ENCODE peak calls at places on chromosomes 6 and 20, in nine cellular contexts. C is A549, V is sigmoid colon, L is adrenal gland, I is transverse colon, P is suprapubic skin, O is uterus, M is tibial nerve, Y is ovary. Q is an unnamed sample.

GRCh38 chr6:148112851-148113319 is 229.8 kb upstream of the SASH1 start:
- DNase-seq in V (no peak), M (no peak), L (peak; percentile 43), C (no peak), I (no peak), O (no peak), Y (no peak), P (no peak), Q (no peak)

GRCh38 chr6:51594981-51595380 is 492.4 kb downstream of the PKHD1 start:
- DNase-seq in Y (no peak), I (no peak), V (no peak), M (no peak), L (no peak), C (no peak), O (no peak), P (no peak), Q (no peak)

GRCh38 chr20:9139106-9139808 is 70.4 kb downstream of the PLCB4 start:
- DNase-seq in Y (no peak), V (no peak), L (peak; percentile 1), M (no peak), I (no peak), P (no peak), O (no peak), C (no peak), Q (no peak)

GRCh38 chr6:79307321-79308036 is 73.0 kb upstream of the HMGN3 start:
- DNase-seq in Y (no peak), C (no peak), V (no peak), M (no peak), I (no peak), P (no peak), O (no peak), L (no peak), Q (no peak)

GRCh38 chr20:60037120-60037499 is 78.9 kb downstream of the CDH26 start:
- DNase-seq in I (no peak), L (no peak), Y (no peak), O (no peak), C (peak; percentile 22), P (no peak), V (no peak), M (no peak), Q (no peak)

GRCh38 chr6:28710466-28711191 is 184.9 kb downstream of the GPX5 start:
- DNase-seq in Y (peak; percentile 53), V (no peak), O (no peak), L (no peak), I (no peak), C (peak; percentile 41), M (no peak), P (no peak), Q (no peak)

GRCh38 chr20:62286493-62287064 is 16.2 kb upstream of the ADRM1 start:
- DNase-seq in I (no peak), V (no peak), C (no peak), L (no peak), P (no peak), Y (no peak), O (no peak), M (no peak), Q (no peak)

GRCh38 chr6:85362652-85363310 is 87.1 kb upstream of the NT5E start:
- DNase-seq in I (no peak), V (no peak), L (no peak), C (no peak), Y (no peak), O (no peak), P (no peak), M (no peak), Q (no peak)

GRCh38 chr6:2221724-2222274 is 23.6 kb downstream of the GMDS start:
- DNase-seq in I (no peak), L (no peak), C (no peak), Y (no peak), M (no peak), P (no peak), V (no peak), O (no peak), Q (no peak)

GRCh38 chr6:2480267-2480966 is 235.0 kb upstream of the GMDS start:
- DNase-seq in I (no peak), L (peak; percentile 12), O (no peak), P (no peak), V (no peak), Y (no peak), C (no peak), M (no peak), Q (no peak)

GRCh38 chr20:31607640-31608255 is 2.7 kb downstream of the ID1 start:
- DNase-seq in L (no peak), M (no peak), O (no peak), V (no peak), P (no peak), Y (no peak), C (peak; percentile 42), I (no peak), Q (no peak)

GRCh38 chr20:48738399-48739304 is 89.1 kb downstream of the PREX1 start:
- DNase-seq in V (peak; percentile 25), I (no peak), L (no peak), C (no peak), P (no peak), Y (no peak), M (no peak), O (no peak), Q (no peak)

GRCh38 chr6:127415096-127415495 is 44.1 kb downstream of the KIAA0408 start:
- DNase-seq in M (no peak), L (no peak), P (no peak), V (no peak), C (no peak), Y (no peak), I (no peak), O (no peak), Q (no peak)

GRCh38 chr20:48919882-48920526 is 1.5 kb upstream of the ARFGEF2 start:
- DNase-seq in V (no peak), I (peak; percentile 46), M (no peak), O (no peak), C (no peak), Y (no peak), P (no peak), L (peak; percentile 78), Q (no peak)

GRCh38 chr6:43203029-43203717 is 21.2 kb downstream of the CUL9 start:
- DNase-seq in I (no peak), P (peak; percentile 72), M (no peak), V (peak; percentile 38), O (no peak), Y (no peak), L (no peak), C (no peak), Q (no peak)

GRCh38 chr20:38859070-38859690 is 53.7 kb downstream of the PPP1R16B start:
- DNase-seq in Y (no peak), V (no peak), M (no peak), C (no peak), O (no peak), P (no peak), L (no peak), I (peak; percentile 47), Q (no peak)

GRCh38 chr6:14634072-14634471 is 516.5 kb downstream of the CD83 start:
- DNase-seq in Y (no peak), I (no peak), L (no peak), O (no peak), P (no peak), V (no peak), C (no peak), M (no peak), Q (no peak)

GRCh38 chr6:159693128-159693893 is at the start of gene SOD2:
- DNase-seq in M (peak; percentile 63), L (peak; percentile 96), P (peak; percentile 93), V (peak; percentile 93), O (peak; percentile 79), I (peak; percentile 90), Y (peak; percentile 90), C (peak; percentile 62), Q (peak; percentile 54)
- TF ChIP-seq POLR2A in M (peak; percentile 86), L (peak; percentile 86), P (peak; percentile 85), V (peak; percentile 94), O (peak; percentile 85), I (peak; percentile 93), Y (peak; percentile 66), C (peak; percentile 89), Q (peak; percentile 87)

GRCh38 chr6:146985111-146985510 is 219.1 kb upstream of the STXBP5 start:
- DNase-seq in M (no peak), I (peak; percentile 8), O (no peak), V (no peak), P (no peak), C (peak; percentile 8), L (no peak), Y (no peak), Q (no peak)
- H3K27ac ChIP-seq in M (no peak overlapping the region), I (no peak overlapping the region), O (no peak overlapping the region), V (no peak overlapping the region), P (no peak overlapping the region), C (peak overlapping the region; percentile 89), L (no peak overlapping the region), Y (no peak overlapping the region), Q (no peak overlapping the region)

GRCh38 chr20:13644010-13644409 is 5.3 kb upstream of the TASP1 start:
- DNase-seq in O (no peak), Y (no peak), C (no peak), L (no peak), P (no peak), M (no peak), I (no peak), V (no peak), Q (no peak)

GRCh38 chr20:13638162-13638495 is 603 bp downstream of the TASP1 start:
- DNase-seq in P (no peak), C (peak; percentile 33), L (no peak), I (peak; percentile 11), V (no peak), O (no peak), M (no peak), Y (no peak), Q (no peak)

GRCh38 chr20:13638496-13639477 is at the start of gene TASP1:
- DNase-seq in P (peak; percentile 97), V (peak; percentile 98), I (peak; percentile 98), C (peak; percentile 98), Y (peak; percentile 95), L (peak; percentile 98), O (peak; percentile 93), M (peak; percentile 92), Q (peak; percentile 87)
- TF ChIP-seq POLR2A in P (peak; percentile 42), V (no peak), I (peak; percentile 61), C (peak; percentile 87), Y (peak; percentile 60), L (no peak), O (no peak), M (peak; percentile 57), Q (peak; percentile 60)

GRCh38 chr6:44431118-44431725 is 43.7 kb downstream of the CDC5L start:
- DNase-seq in P (no peak), C (peak; percentile 19), O (peak; percentile 28), I (peak; percentile 41), V (no peak), Y (peak; percentile 49), L (peak; percentile 61), M (no peak), Q (no peak)

GRCh38 chr6:44432726-44433125 is 45.2 kb downstream of the CDC5L start:
- DNase-seq in L (no peak), V (no peak), I (no peak), Y (no peak), C (no peak), O (no peak), M (no peak), P (no peak), Q (no peak)

GRCh38 chr6:44430322-44430721 is 42.8 kb downstream of the CDC5L start:
- DNase-seq in M (no peak), V (no peak), C (no peak), P (no peak), Y (no peak), L (no peak), O (no peak), I (no peak), Q (no peak)

GRCh38 chr6:44435500-44435899 is 48.0 kb downstream of the CDC5L start:
- DNase-seq in P (no peak), I (no peak), V (no peak), C (no peak), M (no peak), O (no peak), Y (no peak), L (peak; percentile 54), Q (no peak)

GRCh38 chr6:44432227-44432626 is 44.7 kb downstream of the CDC5L start:
- DNase-seq in P (no peak), C (no peak), O (no peak), I (peak; percentile 31), L (no peak), Y (no peak), M (no peak), V (no peak), Q (no peak)
- H3K27ac ChIP-seq in P (no peak overlapping the region), C (no peak overlapping the region), O (no peak overlapping the region), I (peak overlapping the region; percentile 11), L (no peak overlapping the region), Y (no peak overlapping the region), M (peak overlapping the region; percentile 20), V (peak overlapping the region; percentile 63), Q (no peak overlapping the region)